ENCODE peak calls at places on chromosomes 3 and 15, in four cellular contexts. F, K, T and Z are unnamed samples.

GRCh38 chr3:71045212-71045916 is 538.2 kb downstream of the FOXP1 start:
- DNase-seq in F (no peak), K (no peak), T (no peak), Z (no peak)

GRCh38 chr3:188151438-188151837 is 2.5 kb upstream of the LPP start:
- DNase-seq in F (no peak), K (no peak), T (no peak), Z (no peak)

GRCh38 chr15:101137312-101137940 is 114.4 kb downstream of the CHSY1 start:
- DNase-seq in F (peak; percentile 70), K (no peak), T (no peak), Z (no peak)

GRCh38 chr15:51846463-51847230 is 17.2 kb downstream of the TMOD3 start:
- DNase-seq in F (peak; percentile 68), K (no peak), T (no peak), Z (peak; percentile 97)

GRCh38 chr3:155382396-155383042 is 89.0 kb upstream of the STRIT1 start:
- DNase-seq in F (peak; percentile 85), K (peak; percentile 53), T (peak; percentile 87), Z (peak; percentile 50)

GRCh38 chr15:79025802-79026201 is 64.8 kb downstream of the RASGRF1 start:
- DNase-seq in F (no peak), K (no peak), T (no peak), Z (no peak)

GRCh38 chr15:92707880-92708551 is 52.4 kb upstream of the FAM174B start:
- DNase-seq in F (no peak), K (no peak), T (no peak), Z (peak; percentile 90)

GRCh38 chr3:111917300-111917699 is 58.2 kb downstream of the PHLDB2 start:
- DNase-seq in F (no peak), K (no peak), T (no peak), Z (peak; percentile 88)

GRCh38 chr15:33309602-33310276 is 1.0 kb upstream of the RYR3 start:
- DNase-seq in F (peak; percentile 17), K (no peak), T (peak; percentile 49), Z (no peak)

GRCh38 chr15:91548588-91548987 is 304.9 kb upstream of the SLCO3A1 start:
- DNase-seq in F (no peak), K (no peak), T (no peak), Z (no peak)

GRCh38 chr3:131349454-131349853 is 32.1 kb upstream of the NUDT16 start:
- DNase-seq in F (no peak), K (no peak), T (no peak), Z (no peak)

GRCh38 chr3:63937661-63938651 is 25.8 kb upstream of the SCAANT1 start:
- DNase-seq in F (peak; percentile 19), K (peak; percentile 15), T (no peak), Z (no peak)

GRCh38 chr15:63366451-63366850 is 15.2 kb downstream of the CA12 start:
- DNase-seq in F (no peak), K (no peak), T (no peak), Z (no peak)

GRCh38 chr3:65814883-65815578 is 223.7 kb downstream of the MAGI1 start:
- DNase-seq in F (no peak), K (no peak), T (no peak), Z (no peak)

GRCh38 chr15:27059610-27060202 is 88.7 kb downstream of the GABRG3 start:
- DNase-seq in F (peak; percentile 80), K (peak; percentile 46), T (peak; percentile 86), Z (no peak)

GRCh38 chr3:171874251-171874679 is 31.1 kb downstream of the TMEM212 start:
- DNase-seq in F (no peak), K (peak; percentile 5), T (no peak), Z (peak; percentile 98)

GRCh38 chr3:125513490-125514115 is 6.4 kb downstream of the SNX4 start:
- DNase-seq in F (no peak), K (no peak), T (no peak), Z (no peak)

GRCh38 chr15:77500986-77501385 is 80.3 kb downstream of the HMG20A start:
- DNase-seq in F (no peak), K (no peak), T (no peak), Z (no peak)

GRCh38 chr3:177281292-177281942 is 84.1 kb upstream of the TBL1XR1 start:
- DNase-seq in F (peak; percentile 69), K (no peak), T (no peak), Z (no peak)

GRCh38 chr15:69412274-69412673 is 1.9 kb upstream of the KIF23 start:
- DNase-seq in F (no peak), K (no peak), T (no peak), Z (no peak)

GRCh38 chr3:122406198-122406597 is 9.7 kb downstream of the WDR5B start:
- DNase-seq in F (no peak), K (no peak), T (no peak), Z (no peak)

GRCh38 chr3:108180214-108180613 is 42.0 kb downstream of the IFT57 start:
- DNase-seq in F (no peak), K (no peak), T (no peak), Z (no peak)

GRCh38 chr15:99029358-99029871 is 21.8 kb upstream of the PGPEP1L start:
- DNase-seq in F (no peak), K (no peak), T (no peak), Z (no peak)

GRCh38 chr3:109548192-109548938 is 211.0 kb upstream of the DPPA4 start:
- DNase-seq in F (no peak), K (no peak), T (no peak), Z (no peak)

GRCh38 chr3:156579427-156579851 is 24.5 kb upstream of the SSR3 start:
- DNase-seq in F (peak; percentile 86), K (no peak), T (no peak), Z (no peak)

GRCh38 chr15:79606831-79607355 is 174.8 kb downstream of the MINAR1 start:
- DNase-seq in F (no peak), K (no peak), T (no peak), Z (no peak)

DNA sequence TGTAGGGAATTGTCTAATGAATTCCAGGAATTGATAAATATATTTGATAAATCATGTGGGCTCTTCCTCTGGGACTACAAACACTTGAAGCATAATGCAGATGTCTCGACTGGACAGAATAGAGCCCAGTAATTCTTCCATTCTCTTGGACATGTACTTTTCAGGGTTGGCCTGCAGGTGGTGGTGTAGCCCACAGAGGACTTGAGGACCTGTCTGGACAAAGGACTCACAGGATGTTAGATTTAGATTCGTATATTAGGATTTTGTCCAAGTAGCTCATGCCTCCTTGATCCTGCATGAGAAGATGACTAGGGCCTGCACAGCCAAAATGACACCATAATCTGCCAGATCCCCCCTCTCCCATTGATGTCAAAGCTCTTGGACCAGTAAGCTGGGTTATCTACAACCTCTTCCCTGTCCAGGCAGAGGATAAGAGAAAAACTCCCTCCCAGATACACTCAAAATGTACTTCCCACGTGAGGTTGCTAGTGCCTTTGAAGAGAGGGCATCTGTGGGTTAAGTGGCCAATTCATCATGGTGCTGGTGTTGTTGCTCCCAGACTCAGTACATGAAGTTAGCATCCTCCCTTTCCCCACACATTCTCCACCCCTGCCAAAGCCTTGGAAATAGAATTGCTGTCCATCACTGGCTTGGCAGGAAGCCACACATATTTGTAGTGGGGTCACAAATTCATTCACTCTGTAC is 88.6 kb upstream of the ZNF280D start:
- DNase-seq in F (peak; percentile 71), K (peak; percentile 43), T (peak; percentile 59), Z (peak; percentile 77)
- TF ChIP-seq JUN in F (no peak), K (no peak), T (no peak), Z (no peak)

DNA sequence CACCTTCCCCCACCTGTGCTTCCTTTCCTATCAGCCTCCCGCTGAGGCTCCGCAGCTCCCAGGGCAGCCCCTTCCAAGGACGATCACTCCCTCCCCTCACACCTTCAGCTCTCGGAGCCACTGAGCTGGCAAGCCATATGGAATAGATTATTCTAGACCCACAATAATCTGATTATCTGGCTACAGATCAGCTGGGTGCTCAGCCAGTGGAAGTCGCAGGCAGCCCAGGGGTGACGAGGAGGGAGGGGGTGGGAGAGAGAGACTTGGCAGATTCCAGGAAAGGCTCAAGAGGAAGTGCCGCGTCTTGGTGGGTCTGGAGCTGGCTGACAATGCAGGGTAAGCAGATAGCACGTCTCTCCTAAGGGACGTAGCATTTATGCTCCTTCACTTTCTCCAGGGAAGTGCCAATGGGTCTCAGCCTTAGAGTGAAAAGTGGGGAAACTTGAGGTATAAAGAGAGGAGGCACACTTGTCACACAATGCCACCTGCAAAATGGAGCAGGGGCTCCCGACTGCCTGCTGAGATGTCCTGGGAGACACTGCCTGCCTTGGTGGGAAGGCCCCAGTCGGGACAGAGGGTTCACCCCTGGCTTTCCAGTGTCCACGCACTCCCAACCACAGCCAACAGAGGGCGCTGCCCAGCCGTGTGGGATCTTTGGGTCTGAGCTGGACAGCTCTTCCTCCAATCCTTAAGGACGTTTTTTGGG is 9.4 kb upstream of the MESP1 start:
- DNase-seq in F (peak; percentile 90), K (peak; percentile 61), T (peak; percentile 99), Z (peak; percentile 71)
- H2AFZ ChIP-seq in F (peak overlapping the region; percentile 95), K (no peak overlapping the region), T (peak overlapping the region; percentile 16), Z (no peak overlapping the region)

DNA sequence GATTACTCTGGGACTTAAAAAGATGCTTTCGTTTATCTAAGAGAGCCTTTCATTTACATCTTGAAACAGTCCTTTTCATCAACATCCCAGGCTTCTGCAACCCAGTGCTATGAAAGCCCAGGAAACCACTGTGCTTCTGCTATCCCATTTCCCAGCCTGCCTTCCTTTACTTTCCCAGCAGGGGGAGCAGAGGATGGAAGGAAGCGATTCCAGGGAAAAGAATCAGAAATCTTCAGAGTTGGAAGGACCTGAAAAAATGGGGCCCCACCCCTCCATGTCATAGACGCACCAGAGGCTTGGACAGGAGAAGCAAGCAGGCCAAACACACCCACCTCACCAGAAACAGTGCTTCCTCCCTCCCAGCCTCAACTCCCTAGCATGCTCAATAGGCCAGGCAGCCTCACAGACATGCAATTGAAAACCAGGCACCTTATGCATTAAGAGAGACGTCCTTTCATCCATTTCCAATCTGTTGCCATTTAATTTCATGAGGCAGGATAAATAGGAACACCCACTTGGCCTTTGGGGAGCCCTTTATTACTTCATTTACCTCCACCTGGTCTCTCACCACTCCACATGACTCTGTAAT is 584.1 kb downstream of the NTRK3 start:
- DNase-seq in F (peak; percentile 45), K (no peak), T (peak; percentile 68), Z (peak; percentile 2)
- TF ChIP-seq JUN in F (no peak), K (no peak), T (no peak), Z (no peak)

DNA sequence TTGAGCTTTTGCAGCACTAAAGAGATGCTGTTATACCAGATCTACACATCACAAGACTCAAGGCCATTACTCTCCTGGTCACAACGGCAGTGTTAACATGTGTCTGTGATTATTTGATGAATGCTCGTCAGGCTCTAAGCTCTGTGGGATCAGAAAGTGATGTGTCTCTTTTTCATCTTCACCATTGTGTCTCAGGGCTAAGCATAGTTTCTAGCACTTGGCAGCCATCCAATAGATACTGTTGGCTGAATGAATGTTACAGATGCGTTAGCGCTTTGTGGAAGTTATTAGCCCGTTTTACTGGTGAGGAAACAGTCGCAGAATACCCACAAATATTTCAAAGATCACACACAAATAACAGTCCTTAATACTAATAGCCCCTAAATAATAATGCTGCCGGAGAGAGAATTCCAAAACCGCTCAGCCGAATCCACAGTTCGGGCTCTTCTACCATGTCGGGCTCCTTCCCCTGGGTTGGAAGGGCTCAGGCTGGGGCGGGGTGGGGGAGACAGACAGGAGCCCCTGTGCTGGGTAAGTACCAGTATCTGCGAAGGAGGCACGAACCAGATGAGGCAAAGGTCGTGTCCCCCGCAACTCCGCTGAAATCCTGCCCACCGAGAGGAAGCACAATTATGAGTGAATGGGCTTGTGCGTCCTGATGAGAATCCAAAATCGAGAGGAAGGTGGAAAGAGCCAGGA is 1.1 kb upstream of the FAM81A start:
- DNase-seq in F (no peak), K (no peak), T (no peak), Z (peak; percentile 24)
- H2AFZ ChIP-seq in F (no peak overlapping the region), K (no peak overlapping the region), T (no peak overlapping the region), Z (no peak overlapping the region)

GRCh38 chr3:53023072-53023823 is 22.6 kb downstream of the SFMBT1 start:
- DNase-seq in F (no peak), K (no peak), T (no peak), Z (peak; percentile 31)
- TF ChIP-seq JUN in F (no peak), K (no peak), T (no peak), Z (no peak)

GRCh38 chr3:35254917-35255316 is 384.4 kb upstream of the ARPP21 start:
- DNase-seq in F (no peak), K (no peak), T (no peak), Z (no peak)
- H2AFZ ChIP-seq in F (no peak overlapping the region), K (no peak overlapping the region), T (no peak overlapping the region), Z (no peak overlapping the region)